ENCODE peak calls at places on chromosomes 13 and 19, in four cellular contexts. R is bronchial epithelial cell, F is astrocyte, D is psoas muscle. O is an unnamed sample. For H3K36me3, the result is how much of the 10 kb centered on the place peaks cover.

GRCh38 chr13:40171566-40171965 is 494.9 kb downstream of the FOXO1 start:
- DNase-seq in R (no peak), F (no peak), D (no peak), O (no peak)

GRCh38 chr13:25249001-25249543 is 38.2 kb downstream of the MTMR6 start:
- DNase-seq in R (peak), F (peak), D (no peak), O (peak)

GRCh38 chr13:36918246-36919060 is 1.6 kb downstream of the SMAD9 start:
- DNase-seq in R (no peak), F (peak), D (no peak), O (no peak)

GRCh38 chr19:11089254-11090013 is at the start of gene LDLR:
- DNase-seq in R (peak), F (peak), D (peak), O (peak)

GRCh38 chr13:41411536-41411935 is 45.8 kb upstream of the RGCC start:
- DNase-seq in R (peak), F (peak), D (no peak), O (peak)

GRCh38 chr13:94956407-94957110 is 244.2 kb upstream of the SOX21 start:
- DNase-seq in R (no peak), F (peak), D (no peak), O (no peak)

GRCh38 chr19:37997911-37998344 is 90.9 kb downstream of the SIPA1L3 start:
- DNase-seq in R (peak), F (peak), D (no peak), O (peak)

GRCh38 chr19:43673702-43674629 is 4.0 kb upstream of the PLAUR start:
- DNase-seq in R (no peak), F (no peak), D (no peak), O (no peak)

GRCh38 chr19:38551450-38551813 is 66.3 kb downstream of the MAP4K1 start:
- DNase-seq in R (no peak), F (no peak), D (peak), O (no peak)

GRCh38 chr13:109779074-109779473 is 7.3 kb downstream of the IRS2 start:
- DNase-seq in R (no peak), F (no peak), D (no peak), O (no peak)

GRCh38 chr13:80408270-80408669 is 67.3 kb upstream of the SPRY2 start:
- DNase-seq in R (no peak), F (no peak), D (no peak), O (no peak)

GRCh38 chr13:23470706-23471610 is 37.5 kb upstream of the SACS start:
- DNase-seq in R (no peak), F (no peak), D (no peak), O (no peak)

GRCh38 chr13:26477681-26478080 is 79.8 kb upstream of the WASF3 start:
- DNase-seq in R (no peak), F (no peak), D (no peak), O (no peak)

GRCh38 chr13:75760182-75760981 is 124.3 kb downstream of the LMO7 start:
- DNase-seq in R (peak), F (peak), D (peak), O (no peak)

GRCh38 chr13:75761373-75761772 is 125.2 kb downstream of the LMO7 start:
- DNase-seq in R (no peak), F (no peak), D (no peak), O (no peak)

GRCh38 chr13:75763511-75763910 is 127.4 kb downstream of the LMO7 start:
- DNase-seq in R (peak), F (no peak), D (no peak), O (no peak)

GRCh38 chr13:75762967-75763366 is 126.8 kb downstream of the LMO7 start:
- DNase-seq in R (no peak), F (no peak), D (no peak), O (no peak)

DNA sequence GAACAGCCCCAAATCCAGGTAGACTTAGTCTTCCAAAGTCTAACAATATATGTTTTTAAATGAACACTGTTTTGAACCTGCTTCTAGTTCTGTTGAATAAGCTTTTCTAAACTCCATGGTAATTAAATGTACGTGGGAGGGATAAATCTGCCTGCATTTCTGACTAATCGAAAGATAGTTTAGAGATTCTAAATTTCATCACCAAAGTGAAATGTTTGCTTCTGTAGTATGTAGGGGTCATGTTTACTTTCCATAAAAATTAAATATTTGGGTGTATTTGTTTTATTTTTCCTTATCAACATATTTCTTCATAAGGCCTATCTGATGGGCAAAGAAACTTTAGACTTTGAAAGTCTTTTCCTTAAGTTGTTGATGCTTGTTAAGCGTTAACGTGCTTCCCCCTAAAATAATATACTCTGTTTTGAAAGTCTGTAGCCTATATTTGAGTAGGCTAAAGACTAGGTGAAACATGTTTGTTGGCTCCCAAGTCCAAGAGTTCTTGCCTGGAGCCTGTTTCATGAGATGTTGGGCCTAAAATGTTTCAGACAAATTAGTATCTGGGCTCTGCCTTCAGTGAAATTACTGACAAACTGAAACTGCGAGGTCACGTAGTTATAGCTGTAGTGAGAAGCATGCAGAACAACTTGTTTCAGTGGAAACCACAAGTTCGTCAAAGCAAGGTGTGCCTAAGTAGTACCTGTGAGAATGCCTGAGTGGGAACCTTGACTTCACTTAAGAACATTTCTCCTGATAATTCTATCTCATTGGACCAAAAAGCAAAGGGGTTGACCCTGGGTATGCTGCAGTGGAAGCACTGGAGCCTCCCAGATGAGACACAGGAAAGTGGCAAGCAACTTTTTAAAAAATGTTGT is 126.2 kb downstream of the LMO7 start:
- DNase-seq in R (peak), F (no peak), D (no peak), O (no peak)
- TF ChIP-seq CTCF in R (no peak), F (no peak), D (no peak), O (no peak)

DNA sequence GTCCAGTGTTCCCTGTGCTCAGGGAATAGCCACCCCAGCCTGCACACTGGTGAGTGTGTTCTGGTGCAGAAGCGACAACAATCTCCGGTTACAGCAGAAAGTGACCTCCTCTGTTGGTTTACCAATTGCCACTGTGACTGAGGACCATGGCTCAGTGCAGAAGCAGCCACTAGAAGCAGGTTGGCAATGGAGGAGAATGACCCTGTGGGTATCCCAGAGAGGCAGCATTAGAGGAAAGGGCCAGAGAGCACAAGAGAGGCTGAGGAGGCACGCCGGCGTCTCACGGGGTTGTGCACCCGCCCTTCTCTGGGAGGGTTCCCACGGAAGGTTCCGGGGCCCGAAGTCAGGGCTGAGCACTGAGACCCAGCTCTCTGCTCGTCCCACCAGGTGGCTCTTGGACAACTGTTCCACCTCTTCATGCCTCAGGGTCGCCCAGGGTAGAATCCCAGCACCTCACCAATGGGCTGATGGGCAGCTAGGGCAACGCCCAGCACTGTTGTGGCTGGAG is 14.0 kb downstream of the PROZ start:
- DNase-seq in R (no peak), F (no peak), D (no peak), O (no peak)
- H3K36me3 ChIP-seq in R (under half), F (under half), D (half or more), O (under half)

GRCh38 chr19:21508198-21508597 is 2.8 kb downstream of the ZNF429 start:
- DNase-seq in R (no peak), F (no peak), D (no peak), O (no peak)

DNA sequence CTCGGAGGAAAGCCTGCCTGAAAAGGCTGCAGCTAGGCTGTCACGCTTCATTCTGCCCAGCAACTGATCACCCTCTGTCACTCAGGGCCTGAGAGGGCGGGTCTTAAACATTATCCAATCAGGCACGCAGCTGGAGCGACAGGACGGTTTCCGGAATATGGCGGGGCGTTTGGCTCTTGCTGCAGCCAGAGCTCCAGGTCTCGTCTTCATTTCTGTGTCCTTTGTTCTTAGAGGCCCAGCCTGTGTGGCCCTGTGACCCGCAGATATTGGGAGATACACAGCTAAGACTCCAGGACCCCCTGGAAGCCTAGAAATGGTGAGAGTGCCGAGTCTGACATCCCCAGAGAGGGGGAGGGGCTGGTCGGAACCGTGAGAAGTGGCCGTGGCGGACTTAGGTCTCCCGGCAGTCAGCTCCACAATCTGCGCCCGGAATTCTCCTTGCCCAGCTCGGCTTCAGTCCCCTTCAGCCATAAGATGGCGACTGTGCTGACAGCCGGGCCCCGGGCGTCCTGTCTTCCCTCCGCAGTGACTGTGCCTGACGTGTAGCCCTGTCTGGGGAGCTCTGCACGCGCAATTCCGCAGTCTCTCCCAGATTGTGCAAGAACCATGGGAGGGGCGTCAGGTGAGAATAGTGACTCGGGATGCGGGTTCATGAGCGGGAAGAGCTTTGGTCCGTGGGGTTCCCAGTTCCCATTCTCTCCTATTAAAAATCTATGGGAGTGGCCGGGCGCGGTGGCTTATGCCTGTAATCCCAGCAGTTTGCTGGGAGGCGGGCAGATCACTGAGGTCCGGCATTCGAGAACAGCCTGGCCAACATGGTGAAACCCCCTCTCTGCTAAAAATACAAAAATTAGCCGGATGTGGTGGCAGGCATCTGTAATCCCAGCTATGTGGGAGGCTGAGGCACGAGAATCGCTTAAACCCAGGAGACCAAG is at the start of gene ZNF429:
- DNase-seq in R (peak), F (peak), D (peak), O (peak)
- TF ChIP-seq CTCF in R (peak), F (no peak), D (no peak), O (no peak)

GRCh38 chr19:5826531-5827341 is 12.8 kb downstream of the FUT6 start:
- DNase-seq in R (peak), F (no peak), D (no peak), O (no peak)

GRCh38 chr19:5827342-5827890 is 12.1 kb downstream of the FUT6 start:
- DNase-seq in R (no peak), F (no peak), D (no peak), O (no peak)

GRCh38 chr19:5828661-5829566 is 10.6 kb downstream of the FUT6 start:
- DNase-seq in R (no peak), F (no peak), D (no peak), O (no peak)

GRCh38 chr19:5829567-5830315 is 9.8 kb downstream of the FUT6 start:
- DNase-seq in R (no peak), F (no peak), D (no peak), O (no peak)

DNA sequence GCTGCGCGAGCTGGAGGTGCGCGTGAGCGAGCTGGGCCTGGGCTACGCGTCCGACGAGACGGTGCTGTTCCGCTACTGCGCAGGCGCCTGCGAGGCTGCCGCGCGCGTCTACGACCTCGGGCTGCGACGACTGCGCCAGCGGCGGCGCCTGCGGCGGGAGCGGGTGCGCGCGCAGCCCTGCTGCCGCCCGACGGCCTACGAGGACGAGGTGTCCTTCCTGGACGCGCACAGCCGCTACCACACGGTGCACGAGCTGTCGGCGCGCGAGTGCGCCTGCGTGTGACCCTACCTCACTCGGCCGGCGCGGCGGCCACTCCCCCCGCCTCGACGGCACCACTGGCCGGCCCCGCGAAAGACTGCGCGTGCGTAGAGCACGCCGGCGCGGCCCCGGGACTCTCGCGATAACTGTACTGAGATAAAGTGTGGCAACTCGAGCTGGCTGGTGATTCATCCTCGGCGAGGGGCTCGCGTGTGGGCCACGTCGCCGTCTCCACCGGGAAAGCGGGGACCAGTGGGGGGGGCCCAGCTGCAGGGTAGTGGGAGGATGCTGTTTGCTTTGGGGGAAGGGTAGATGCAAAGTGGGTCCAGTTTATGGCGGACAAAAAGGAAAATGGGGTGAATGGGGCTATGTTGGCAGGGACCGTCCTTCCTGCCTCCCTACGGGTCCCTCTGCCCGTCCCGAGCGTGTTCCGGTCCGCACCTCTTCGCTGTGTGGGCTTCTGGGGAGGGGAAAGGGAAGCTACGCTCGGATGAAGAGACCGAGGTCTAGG is 11.4 kb downstream of the FUT6 start:
- DNase-seq in R (peak), F (peak), D (peak), O (peak)
- H3K36me3 ChIP-seq in R (under half), F (under half), D (under half), O (under half)

GRCh38 chr19:12871681-12872080 is 9.6 kb downstream of the DNASE2 start:
- DNase-seq in R (no peak), F (no peak), D (no peak), O (no peak)

GRCh38 chr19:12875086-12875485 is 6.2 kb downstream of the DNASE2 start:
- DNase-seq in R (no peak), F (no peak), D (no peak), O (no peak)

GRCh38 chr19:12873891-12874745 is 7.1 kb downstream of the DNASE2 start:
- DNase-seq in R (no peak), F (no peak), D (no peak), O (no peak)

GRCh38 chr19:12872255-12872654 is 9.0 kb downstream of the DNASE2 start:
- DNase-seq in R (no peak), F (no peak), D (no peak), O (no peak)

DNA sequence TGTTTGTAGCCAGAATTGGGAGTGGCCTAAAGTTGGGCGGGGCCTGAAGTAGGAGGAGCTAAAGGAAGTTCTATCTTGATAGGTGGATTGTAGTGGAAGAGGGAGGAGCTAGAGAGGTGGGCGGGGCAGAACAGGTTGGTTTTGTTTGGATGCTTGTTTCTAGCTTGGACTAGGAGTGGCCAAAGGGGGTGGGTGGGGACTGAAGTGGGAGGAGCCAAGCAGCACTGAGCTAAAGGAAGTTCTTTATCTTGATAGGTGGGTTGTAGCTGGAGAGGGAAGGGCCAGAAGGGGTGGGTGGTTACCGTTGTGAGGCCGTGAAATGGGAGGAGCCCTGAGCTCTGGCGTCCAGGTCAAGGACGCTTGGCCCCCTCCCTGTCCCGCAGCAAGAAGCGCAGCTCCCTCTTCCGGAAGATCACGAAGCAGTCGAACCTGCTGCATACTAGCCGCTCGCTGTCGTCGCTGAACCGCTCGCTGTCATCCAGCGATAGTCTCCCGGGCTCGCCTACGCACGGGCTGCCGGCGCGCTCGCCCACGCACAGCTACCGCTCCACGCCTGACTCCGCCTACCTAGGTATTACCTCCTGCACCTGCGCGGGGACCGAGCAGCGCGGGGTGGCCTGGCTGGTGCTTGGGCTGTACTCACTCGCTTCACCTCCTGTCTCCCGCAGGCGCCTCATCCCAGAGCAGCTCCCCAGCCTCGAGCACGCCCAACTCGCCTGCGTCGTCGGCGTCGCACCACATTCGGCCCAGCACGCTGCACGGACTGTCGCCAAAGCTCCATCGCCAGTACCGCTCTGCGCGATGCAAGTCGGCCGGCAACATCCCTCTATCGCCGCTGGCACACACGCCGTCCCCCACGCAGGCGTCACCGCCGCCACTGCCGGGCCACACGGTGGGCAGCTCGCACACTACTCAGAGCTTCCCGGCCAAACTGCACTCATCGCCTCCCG is 8.0 kb downstream of the DNASE2 start:
- DNase-seq in R (peak), F (no peak), D (peak), O (peak)
- TF ChIP-seq CTCF in R (no peak), F (no peak), D (no peak), O (peak)